ENCODE peak calls at places on chromosomes 6 and 20, in eight cellular contexts. A, Y, W, F, M, E, B and U are unnamed samples.

GRCh38 chr20:36929290-36929689 is 22.2 kb downstream of the SAMHD1 start:
- DNase-seq in A (no peak), Y (no peak), W (no peak), F (no peak), M (peak; percentile 69), E (no peak), B (no peak), U (peak; percentile 35)

GRCh38 chr6:28506807-28507475 is 8.7 kb downstream of the GPX6 start:
- DNase-seq in A (no peak), Y (no peak), W (no peak), F (no peak), M (no peak), E (no peak), B (no peak), U (no peak)

GRCh38 chr6:10520468-10520867 is 683 bp upstream of the GCNT2 start:
- DNase-seq in A (no peak), Y (no peak), W (no peak), F (no peak), M (peak; percentile 16), E (no peak), B (no peak), U (no peak)

GRCh38 chr6:161439093-161439492 is 165.2 kb upstream of the AGPAT4 start:
- DNase-seq in A (peak; percentile 61), Y (no peak), W (no peak), F (peak; percentile 76), M (peak; percentile 90), E (no peak), B (peak; percentile 83), U (peak; percentile 96)

GRCh38 chr6:18171861-18172260 is 16.6 kb downstream of the KDM1B start:
- DNase-seq in A (no peak), Y (no peak), W (no peak), F (no peak), M (no peak), E (no peak), B (no peak), U (no peak)

GRCh38 chr6:551405-551804 is 105.5 kb downstream of the HUS1B start:
- DNase-seq in A (peak; percentile 21), Y (peak; percentile 15), W (no peak), F (no peak), M (peak; percentile 51), E (peak; percentile 45), B (peak; percentile 73), U (peak; percentile 26)

GRCh38 chr6:166667886-166668620 is 41.0 kb upstream of the RPS6KA2 start:
- DNase-seq in A (no peak), Y (no peak), W (no peak), F (no peak), M (no peak), E (no peak), B (no peak), U (no peak)

GRCh38 chr6:15297895-15298590 is 52.2 kb downstream of the JARID2 start:
- DNase-seq in A (no peak), Y (no peak), W (no peak), F (no peak), M (no peak), E (no peak), B (no peak), U (peak; percentile 63)

GRCh38 chr6:152401978-152402377 is 235.2 kb downstream of the SYNE1 start:
- DNase-seq in A (no peak), Y (no peak), W (no peak), F (peak; percentile 68), M (peak; percentile 13), E (no peak), B (peak; percentile 90), U (peak; percentile 25)